ENCODE peak calls at places on chromosomes 1 and 21, in four cellular contexts. A is HepG2, J is WTC11, C is K562. S is an unnamed sample.
A peak's percentile ranks its signal among the peaks of the same experiment; 100 is the strongest.

GRCh38 chr1:155978325-155978972 is at the start of gene ARHGEF2:
- DNase-seq in A (no peak), J (peak; percentile 91), C (peak; percentile 88), S (peak; percentile 80)

GRCh38 chr1:6116137-6116536 is 64.0 kb downstream of the CHD5 start:
- DNase-seq in C (no peak), A (no peak), J (no peak), S (no peak)

GRCh38 chr1:205240118-205240517 is 12.4 kb downstream of the TMCC2 start:
- DNase-seq in A (no peak), C (no peak), J (no peak), S (no peak)

GRCh38 chr1:234899041-234899787 is 229.4 kb downstream of the TOMM20 start:
- DNase-seq in A (peak; percentile 44), C (peak; percentile 36), J (peak; percentile 19), S (no peak)

GRCh38 chr1:243421784-243422183 is 165.9 kb downstream of the SDCCAG8 start:
- DNase-seq in C (no peak), J (no peak), A (no peak), S (peak; percentile 49)

GRCh38 chr1:46488343-46489168 is 1.1 kb upstream of the DMBX1 start:
- DNase-seq in J (no peak), A (no peak), C (no peak), S (no peak)

GRCh38 chr1:205044745-205045144 is 1.7 kb downstream of the CNTN2 start:
- DNase-seq in J (peak; percentile 34), C (no peak), A (no peak), S (no peak)

GRCh38 chr1:44073528-44073927 is 42.3 kb upstream of the SLC6A9 start:
- DNase-seq in J (no peak), A (no peak), C (no peak), S (no peak)

GRCh38 chr1:59414406-59415133 is 117.7 kb downstream of the FGGY start:
- DNase-seq in A (no peak), C (no peak), J (no peak), S (no peak)

GRCh38 chr1:207948536-207949250 is 37.8 kb upstream of the CD34 start:
- DNase-seq in C (no peak), J (no peak), A (no peak), S (no peak)

GRCh38 chr1:198701250-198701649 is 62.4 kb downstream of the PTPRC start:
- DNase-seq in A (no peak), C (no peak), J (no peak), S (no peak)

GRCh38 chr1:116193768-116194167 is 82.6 kb downstream of the MAB21L3 start:
- DNase-seq in J (no peak), A (no peak), C (no peak), S (no peak)

GRCh38 chr1:248714248-248714647 is 11.7 kb upstream of the OR14I1 start:
- DNase-seq in C (no peak), A (no peak), J (no peak), S (no peak)

GRCh38 chr1:23263380-23263887 is 46.1 kb upstream of the HTR1D start:
- DNase-seq in C (no peak), J (no peak), A (no peak), S (no peak)

GRCh38 chr21:31548688-31549087 is 110.8 kb upstream of the SOD1 start:
- DNase-seq in C (no peak), A (no peak), J (no peak), S (no peak)

GRCh38 chr1:234065794-234066447 is 161.4 kb downstream of the SLC35F3 start:
- DNase-seq in J (peak; percentile 90), A (peak; percentile 40), C (peak; percentile 79), S (peak; percentile 84)

GRCh38 chr1:178531897-178532296 is 19.0 kb downstream of the TEX35 start:
- DNase-seq in C (no peak), A (no peak), J (no peak), S (no peak)

GRCh38 chr1:203038891-203039608 is 12.8 kb downstream of the PPFIA4 start:
- DNase-seq in C (peak; percentile 82), J (peak; percentile 80), A (peak; percentile 34), S (peak; percentile 84)

GRCh38 chr1:103265551-103265950 is 157.2 kb upstream of the COL11A1 start:
- DNase-seq in C (no peak), A (no peak), J (no peak), S (no peak)

GRCh38 chr21:25589905-25590304 is 17.4 kb downstream of the MRPL39 start:
- DNase-seq in A (no peak), J (no peak), C (no peak), S (no peak)

GRCh38 chr21:45845790-45846130 is 135.8 kb upstream of the COL6A1 start:
- DNase-seq in J (no peak), A (no peak), C (no peak), S (no peak)

GRCh38 chr1:226577401-226578180 is 29.0 kb downstream of the STUM start:
- DNase-seq in C (no peak), J (no peak), A (no peak), S (no peak)

GRCh38 chr1:3275471-3276340 is 178.8 kb upstream of the ARHGEF16 start:
- DNase-seq in A (no peak), J (no peak), C (no peak), S (no peak)

GRCh38 chr1:7810395-7810794 is 26.3 kb downstream of the PER3 start:
- DNase-seq in A (no peak), C (peak; percentile 53), J (no peak), S (no peak)

GRCh38 chr1:44775930-44776748 is 799 bp downstream of the RPS8 start:
- DNase-seq in C (peak; percentile 58), A (no peak), J (no peak), S (no peak)

GRCh38 chr1:227356582-227357228 is 38.4 kb upstream of the CDC42BPA start:
- DNase-seq in A (peak; percentile 33), J (peak; percentile 46), C (peak; percentile 29), S (no peak)

GRCh38 chr1:6007318-6008083 is 15.3 kb upstream of the NPHP4 start:
- DNase-seq in C (peak; percentile 78), A (no peak), J (peak; percentile 5), S (no peak)

GRCh38 chr1:109789771-109790170 is 26.0 kb upstream of the EPS8L3 start:
- DNase-seq in J (no peak), C (no peak), A (no peak), S (no peak)

GRCh38 chr1:219316066-219316465 is 142.4 kb downstream of the LYPLAL1 start:
- DNase-seq in C (no peak), J (no peak), A (no peak), S (no peak)

GRCh38 chr1:110320168-110320518 is 19.0 kb upstream of the RBM15 start:
- DNase-seq in J (no peak), C (no peak), A (no peak), S (no peak)

GRCh38 chr1:53294557-53294956 is 33.3 kb downstream of the LRP8 start:
- DNase-seq in C (no peak), A (no peak), J (no peak), S (no peak)

GRCh38 chr1:204684551-204685235 is 845 bp downstream of the LRRN2 start:
- DNase-seq in C (peak; percentile 58), J (peak; percentile 50), A (no peak), S (peak; percentile 60)

GRCh38 chr21:31354122-31354521 is 10.1 kb upstream of the TIAM1 start:
- DNase-seq in C (no peak), A (no peak), J (no peak), S (no peak)

DNA sequence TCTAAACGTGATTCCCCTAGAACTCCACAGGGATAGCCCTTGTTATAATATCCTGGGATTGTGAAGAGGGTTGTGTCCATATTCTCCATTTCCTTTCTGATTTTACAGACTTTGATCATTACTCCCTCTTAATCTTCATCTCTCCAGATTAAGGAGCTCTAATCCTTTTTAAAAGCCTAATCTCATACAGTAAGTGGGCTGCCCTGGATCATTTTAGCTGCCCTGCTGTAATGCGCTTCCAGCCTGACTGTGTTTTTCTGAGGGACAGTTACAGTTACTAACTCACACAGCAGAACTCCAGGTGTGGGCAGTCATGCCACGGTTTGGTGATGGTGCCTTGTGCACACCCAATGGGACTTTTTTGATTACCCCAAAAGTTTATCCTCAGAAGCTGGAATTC is 33.5 kb downstream of the PROX1 start:
- DNase-seq in A (no peak), C (no peak), J (no peak), S (no peak)
- TF ChIP-seq ELF4 in A (no peak), C (no peak), J (no peak), S (no peak)

GRCh38 chr1:153192697-153193096 is 10.5 kb upstream of the LELP1 start:
- DNase-seq in C (peak; percentile 50), J (peak; percentile 73), A (peak; percentile 8), S (peak; percentile 41)

GRCh38 chr1:153194331-153195050 is 8.7 kb upstream of the LELP1 start:
- DNase-seq in A (no peak), J (no peak), C (no peak), S (no peak)

GRCh38 chr1:153195216-153195615 is 8.0 kb upstream of the LELP1 start:
- DNase-seq in C (no peak), A (no peak), J (no peak), S (no peak)

DNA sequence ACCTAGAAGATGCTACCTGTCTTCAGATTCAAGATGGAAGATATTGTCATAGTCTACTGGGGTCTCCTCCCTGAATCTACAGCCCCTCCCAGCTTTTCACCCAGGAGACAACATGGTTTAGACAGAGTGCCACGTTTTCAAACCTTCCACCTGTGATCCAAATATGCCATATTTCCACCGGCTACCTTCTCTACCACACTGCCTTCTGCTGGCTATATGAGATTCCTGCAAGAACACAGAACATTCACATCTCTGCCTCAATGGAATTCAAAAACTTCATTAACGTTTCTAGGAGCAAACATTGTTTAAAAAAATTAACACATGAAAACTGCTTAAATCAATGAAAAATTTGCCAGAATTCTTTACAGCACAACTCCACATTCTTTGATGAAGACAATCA is 12.9 kb upstream of the LELP1 start:
- DNase-seq in J (no peak), C (no peak), A (no peak), S (no peak)
- TF ChIP-seq ELF4 in J (no peak), C (no peak), A (no peak), S (no peak)

GRCh38 chr1:201377611-201378092 is at the start of gene TNNT2:
- DNase-seq in J (no peak), A (no peak), C (no peak), S (no peak)
- TF ChIP-seq ELF4 in J (no peak), A (no peak), C (no peak), S (no peak)

GRCh38 chr1:20250346-20250989 is 40.2 kb upstream of the VWA5B1 start:
- DNase-seq in A (peak; percentile 68), J (no peak), C (no peak), S (no peak)
- TF ChIP-seq ELF4 in A (no peak), J (no peak), C (no peak), S (no peak)

DNA sequence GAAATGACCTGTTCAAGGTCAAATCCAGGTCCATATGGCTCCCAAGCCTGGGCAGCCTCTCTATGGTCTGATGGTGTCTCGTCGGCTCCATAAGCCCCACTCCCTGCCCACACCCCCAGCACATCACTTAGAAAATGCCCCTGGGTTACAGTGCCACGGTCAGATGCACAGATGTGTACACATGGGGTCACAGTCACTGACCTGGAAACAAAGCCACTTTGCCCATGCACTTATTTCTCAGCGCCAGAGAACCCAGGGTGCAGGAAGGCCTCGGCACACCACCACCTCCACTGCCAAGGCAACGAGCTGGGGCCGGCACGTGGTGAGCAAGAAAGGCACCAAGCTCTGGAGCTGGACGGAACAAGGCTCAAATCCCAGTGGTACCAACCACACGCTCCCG is 24.7 kb downstream of the IFFO2 start:
- DNase-seq in A (no peak), J (no peak), C (no peak), S (no peak)
- TF ChIP-seq ELF4 in A (no peak), J (no peak), C (no peak), S (no peak)

GRCh38 chr1:154803203-154803920 is 66.7 kb downstream of the KCNN3 start:
- DNase-seq in J (no peak), A (no peak), C (no peak), S (no peak)
- TF ChIP-seq ELF4 in J (no peak), A (no peak), C (no peak), S (no peak)

GRCh38 chr1:162663589-162664030 is 31.3 kb downstream of the DDR2 start:
- DNase-seq in A (no peak), J (no peak), C (no peak), S (no peak)
- TF ChIP-seq ELF4 in A (no peak), J (no peak), C (no peak), S (no peak)

S was measured in HEK293T.